ENCODE peak calls at places on chromosomes 12 and 14, in six cellular contexts. D is T-cell, R is left lung, B is left cardiac atrium, S is Right ventricle myocardium superior, W is right lobe of liver. M is an unnamed sample.

GRCh38 chr14:99818503-99819036 is 25.4 kb downstream of the EML1 start:
- ATAC-seq in D (no peak), R (no peak), S (no peak), B (no peak), W (no peak), M (no peak)

GRCh38 chr14:100692859-100693558 is 33.7 kb upstream of the DLK1 start:
- ATAC-seq in W (no peak), D (no peak), B (no peak), R (peak), S (no peak), M (peak)

GRCh38 chr14:33839193-33840076 is 111.4 kb downstream of the EGLN3 start:
- ATAC-seq in B (peak), W (peak), R (peak), D (peak), S (peak), M (peak)

GRCh38 chr12:70719084-70719483 is 81.9 kb upstream of the PTPRB start:
- ATAC-seq in D (no peak), B (peak), S (no peak), W (peak), R (no peak), M (no peak)

GRCh38 chr14:92607702-92608429 is 94.3 kb downstream of the RIN3 start:
- ATAC-seq in B (no peak), W (no peak), S (no peak), R (no peak), D (no peak), M (no peak)

GRCh38 chr12:75853621-75854020 is 178.0 kb downstream of the PHLDA1 start:
- ATAC-seq in W (no peak), S (no peak), D (no peak), B (no peak), R (no peak), M (no peak)

GRCh38 chr14:96297000-96297399 is 41.0 kb downstream of the BDKRB1 start:
- ATAC-seq in D (no peak), S (no peak), W (peak), B (no peak), R (peak), M (no peak)

GRCh38 chr12:6236641-6236940 is 36.4 kb downstream of the CD9 start:
- ATAC-seq in D (no peak), S (no peak), B (no peak), W (no peak), R (no peak), M (no peak)

GRCh38 chr12:56208014-56208413 is 13.7 kb downstream of the RNF41 start:
- ATAC-seq in W (no peak), R (no peak), S (no peak), D (no peak), B (no peak), M (peak)

GRCh38 chr12:119169150-119169549 is 9.6 kb upstream of the HSPB8 start:
- ATAC-seq in S (no peak), W (no peak), B (no peak), D (no peak), R (peak), M (peak)

GRCh38 chr14:35504260-35504659 is 29.7 kb upstream of the INSM2 start:
- ATAC-seq in S (no peak), W (no peak), B (no peak), D (no peak), R (no peak), M (no peak)

M was measured in esophagus mucosa.